ENCODE peak calls at places on chromosome 14, in ten cellular contexts. J is mucosa of descending colon; Y is uterus; D is GM23248; S is left ventricle myocardium inferior; U is fibroblast of mammary gland; I is epithelial cell of proximal tubule; W is HuH-7; K is naive B cell; L is activated naive CD4-positive, alpha-beta T cell treated with anti-CD3 and anti-CD28 coated beads, Interleukin-2, amount 10 ng/mL, durations not matched to agents 7 days and 5 days. Q is an unnamed sample.

GRCh38 chr14:34826661-34827060 is 48.5 kb downstream of the BAZ1A start:
- DNase-seq in J (no peak), Y (no peak), D (peak; percentile 84), S (no peak), U (peak; percentile 70), I (no peak), W (no peak), K (no peak), L (no peak), Q (peak; percentile 72)

GRCh38 chr14:61179776-61180398 is 101.3 kb downstream of the TMEM30B start:
- DNase-seq in J (no peak), Y (no peak), D (no peak), S (no peak), U (peak; percentile 45), I (no peak), W (no peak), K (no peak), L (no peak), Q (no peak)

GRCh38 chr14:65954915-65955314 is 531.3 kb upstream of the CCDC196 start:
- DNase-seq in J (no peak), Y (no peak), D (no peak), S (no peak), U (no peak), I (no peak), W (no peak), K (no peak), L (no peak), Q (no peak)

GRCh38 chr14:101193126-101193844 is 289.8 kb upstream of the RTL1 start:
- DNase-seq in J (no peak), Y (no peak), D (no peak), S (no peak), U (no peak), I (no peak), W (no peak), K (no peak), L (no peak), Q (no peak)

GRCh38 chr14:82009076-82009475 is 475.4 kb upstream of the SEL1L start:
- DNase-seq in J (peak; percentile 13), Y (no peak), D (no peak), S (no peak), U (no peak), I (no peak), W (no peak), K (no peak), L (no peak), Q (no peak)

GRCh38 chr14:75196468-75196867 is 20.1 kb upstream of the TMED10 start:
- DNase-seq in J (peak; percentile 51), Y (no peak), D (no peak), S (no peak), U (no peak), I (no peak), W (peak; percentile 52), K (no peak), L (no peak), Q (no peak)

GRCh38 chr14:24323341-24323740 is 11.5 kb downstream of the ADCY4 start:
- DNase-seq in J (no peak), Y (no peak), D (peak; percentile 39), S (no peak), U (no peak), I (no peak), W (no peak), K (no peak), L (no peak), Q (no peak)

GRCh38 chr14:104930526-104931322 is 6.0 kb downstream of the PLD4 start:
- DNase-seq in J (no peak), Y (no peak), D (no peak), S (peak; percentile 7), U (no peak), I (no peak), W (no peak), K (no peak), L (no peak), Q (no peak)

GRCh38 chr14:88961214-88961613 is 136.8 kb downstream of the TTC8 start:
- DNase-seq in J (peak; percentile 37), Y (no peak), D (no peak), S (no peak), U (no peak), I (no peak), W (no peak), K (no peak), L (no peak), Q (no peak)

GRCh38 chr14:103517626-103518415 is 4.8 kb downstream of the CKB start:
- DNase-seq in J (no peak), Y (peak; percentile 53), D (peak; percentile 41), S (no peak), U (no peak), I (no peak), W (no peak), K (no peak), L (no peak), Q (no peak)

GRCh38 chr14:46344327-46344937 is 307.1 kb downstream of the RPL10L start:
- DNase-seq in J (peak; percentile 16), Y (no peak), D (peak; percentile 53), S (no peak), U (peak; percentile 35), I (no peak), W (no peak), K (no peak), L (no peak), Q (peak; percentile 51)

GRCh38 chr14:34227834-34228662 is 234.0 kb downstream of the SPTSSA start:
- DNase-seq in J (peak; percentile 84), Y (peak; percentile 37), D (peak; percentile 83), S (peak; percentile 41), U (peak; percentile 69), I (no peak), W (peak; percentile 57), K (no peak), L (peak; percentile 70), Q (peak; percentile 65)

GRCh38 chr14:79363291-79363690 is 848.0 kb downstream of the DIO2 start:
- DNase-seq in J (no peak), Y (no peak), D (no peak), S (no peak), U (no peak), I (no peak), W (no peak), K (no peak), L (no peak), Q (no peak)

GRCh38 chr14:99871771-99872170 is 78.6 kb downstream of the EML1 start:
- DNase-seq in J (no peak), Y (no peak), D (no peak), S (no peak), U (no peak), I (no peak), W (no peak), K (no peak), L (no peak), Q (no peak)

GRCh38 chr14:54446201-54446693 is 5.1 kb upstream of the CNIH1 start:
- DNase-seq in J (peak; percentile 69), Y (peak; percentile 94), D (no peak), S (no peak), U (peak; percentile 32), I (no peak), W (no peak), K (no peak), L (no peak), Q (peak; percentile 71)

GRCh38 chr14:104442107-104442551 is 137.4 kb upstream of the C14orf180 start:
- DNase-seq in J (no peak), Y (no peak), D (no peak), S (no peak), U (no peak), I (no peak), W (no peak), K (no peak), L (peak; percentile 3), Q (no peak)

GRCh38 chr14:69554500-69554899 is 20.2 kb downstream of the CCDC177 start:
- DNase-seq in J (no peak), Y (no peak), D (no peak), S (no peak), U (peak; percentile 25), I (no peak), W (no peak), K (no peak), L (no peak), Q (no peak)

GRCh38 chr14:65940056-65940735 is 527.7 kb downstream of the FUT8 start:
- DNase-seq in J (no peak), Y (no peak), D (peak; percentile 34), S (no peak), U (no peak), I (no peak), W (peak; percentile 16), K (no peak), L (peak; percentile 29), Q (peak; percentile 28)

GRCh38 chr14:54713364-54713763 is 146.4 kb downstream of the SAMD4A start:
- DNase-seq in J (no peak), Y (no peak), D (peak; percentile 68), S (no peak), U (peak; percentile 37), I (no peak), W (no peak), K (no peak), L (no peak), Q (no peak)

GRCh38 chr14:105135700-105136395 is 32.7 kb downstream of the JAG2 start:
- DNase-seq in J (peak; percentile 14), Y (no peak), D (no peak), S (no peak), U (no peak), I (no peak), W (no peak), K (no peak), L (no peak), Q (no peak)

GRCh38 chr14:97319691-97320090 is 522.5 kb downstream of the VRK1 start:
- DNase-seq in J (no peak), Y (no peak), D (no peak), S (no peak), U (no peak), I (no peak), W (no peak), K (no peak), L (no peak), Q (no peak)

GRCh38 chr14:99615497-99616245 is 11.7 kb upstream of the CCDC85C start:
- DNase-seq in J (no peak), Y (no peak), D (no peak), S (no peak), U (no peak), I (no peak), W (no peak), K (no peak), L (no peak), Q (peak; percentile 16)

GRCh38 chr14:64879635-64880381 is at the start of gene SPTB:
- DNase-seq in J (peak; percentile 50), Y (peak; percentile 17), D (peak; percentile 8), S (peak; percentile 76), U (no peak), I (no peak), W (no peak), K (peak; percentile 42), L (peak; percentile 73), Q (no peak)

GRCh38 chr14:76701436-76701835 is 59.8 kb upstream of the VASH1 start:
- DNase-seq in J (no peak), Y (no peak), D (no peak), S (no peak), U (no peak), I (no peak), W (no peak), K (no peak), L (no peak), Q (no peak)

GRCh38 chr14:104805941-104806624 is 5.2 kb downstream of the ZBTB42 start:
- DNase-seq in J (no peak), Y (no peak), D (no peak), S (no peak), U (no peak), I (no peak), W (no peak), K (no peak), L (no peak), Q (no peak)

GRCh38 chr14:84343637-84344036 is 1186.3 kb upstream of the FLRT2 start:
- DNase-seq in J (no peak), Y (no peak), D (no peak), S (no peak), U (peak; percentile 33), I (no peak), W (no peak), K (no peak), L (no peak), Q (peak; percentile 23)

GRCh38 chr14:20803221-20803620 is 577 bp upstream of the RNASE1 start:
- DNase-seq in J (no peak), Y (no peak), D (no peak), S (peak; percentile 24), U (no peak), I (no peak), W (no peak), K (no peak), L (no peak), Q (no peak)

GRCh38 chr14:64722842-64723447 is 18.7 kb downstream of the PLEKHG3 start:
- DNase-seq in J (no peak), Y (no peak), D (no peak), S (no peak), U (no peak), I (no peak), W (no peak), K (no peak), L (peak; percentile 66), Q (peak; percentile 93)

Q was measured in epithelial cell of esophagus.